ENCODE peak calls at places on chromosomes 5 and 9, in eight cellular contexts. D is NCI-H1105, W is lung microvascular endothelial cell, S is GM13976, R is PC-9, N is psoas muscle, Q is SW480, K is SK-N-DZ. B is an unnamed sample.
A peak's percentile ranks its signal among the peaks of the same experiment; 100 is the strongest.

GRCh38 chr9:127290666-127291065 is 26.1 kb downstream of the GARNL3 start:
- DNase-seq in W (no peak), K (no peak), R (no peak), S (no peak), D (no peak), Q (no peak), N (no peak), B (no peak)

GRCh38 chr5:14133394-14133793 is 9.7 kb upstream of the TRIO start:
- DNase-seq in D (no peak), R (no peak), S (no peak), Q (no peak), K (no peak), W (no peak), N (no peak), B (no peak)

GRCh38 chr5:163569284-163569683 is 63.9 kb downstream of the MAT2B start:
- DNase-seq in D (no peak), S (no peak), W (peak; percentile 61), K (peak; percentile 32), N (no peak), R (no peak), Q (peak; percentile 29), B (no peak)

GRCh38 chr5:141186897-141187512 is at the start of gene PCDHB9:
- DNase-seq in K (peak; percentile 24), W (peak; percentile 35), D (no peak), R (no peak), S (peak; percentile 32), Q (peak; percentile 17), N (no peak), B (no peak)

GRCh38 chr5:34889394-34889793 is 25.9 kb downstream of the RAD1 start:
- DNase-seq in W (no peak), N (no peak), K (no peak), D (no peak), R (no peak), Q (no peak), S (no peak), B (no peak)

GRCh38 chr5:78768781-78769380 is 120.3 kb upstream of the LHFPL2 start:
- DNase-seq in S (no peak), R (no peak), K (no peak), Q (no peak), D (no peak), N (no peak), W (no peak), B (no peak)

GRCh38 chr5:129506092-129506491 is 46.0 kb downstream of the ADAMTS19 start:
- DNase-seq in S (no peak), N (no peak), K (no peak), D (no peak), W (no peak), Q (peak; percentile 8), R (no peak), B (no peak)

GRCh38 chr5:98432378-98432777 is 341.1 kb upstream of the RGMB start:
- DNase-seq in N (no peak), R (no peak), K (no peak), D (no peak), Q (no peak), S (no peak), W (no peak), B (no peak)

GRCh38 chr9:78539904-78540303 is 243.0 kb downstream of the PSAT1 start:
- DNase-seq in K (no peak), D (no peak), R (peak; percentile 77), S (no peak), W (no peak), Q (peak; percentile 18), N (peak; percentile 64), B (no peak)

GRCh38 chr9:128244443-128245226 is 31.2 kb downstream of the GOLGA2 start:
- DNase-seq in D (no peak), K (peak; percentile 74), S (peak; percentile 56), N (peak; percentile 87), Q (no peak), W (peak; percentile 11), R (no peak), B (no peak)

B was measured in activated naive CD8-positive, alpha-beta T cell treated with anti-CD3 and anti-CD28 coated beads, Interleukin-2, amount 50 U/mL, for 16 hours.